ENCODE peak calls at places on chromosomes 4 and X, in nine cellular contexts. Q, L, U, C, W, R, D, E and X are unnamed samples.

GRCh38 chr4:107619065-107619464 is 101.0 kb downstream of the PAPSS1 start:
- DNase-seq in Q (peak), L (no peak), U (no peak), C (peak), W (no peak), R (no peak), D (peak), E (peak), X (peak)

GRCh38 chr4:21522296-21522695 is 426.3 kb downstream of the KCNIP4 start:
- DNase-seq in Q (no peak), L (no peak), U (no peak), C (no peak), W (no peak), R (no peak), D (peak), E (no peak), X (no peak)

GRCh38 chr4:26131711-26132110 is 189.1 kb upstream of the RBPJ start:
- DNase-seq in Q (no peak), L (no peak), U (no peak), C (no peak), W (no peak), R (no peak), D (no peak), E (no peak), X (no peak)

GRCh38 chr4:2253160-2254084 is 8.5 kb downstream of the MXD4 start:
- DNase-seq in Q (no peak), L (no peak), U (peak), C (no peak), W (no peak), R (peak), D (no peak), E (no peak), X (no peak)

GRCh38 chrX:153778684-153779101 is 2.1 kb upstream of the SRPK3 start:
- DNase-seq in Q (no peak), L (no peak), U (no peak), C (no peak), W (no peak), R (no peak), D (no peak), E (no peak), X (no peak)

GRCh38 chr4:75686346-75686745 is 13.1 kb upstream of the G3BP2 start:
- DNase-seq in Q (no peak), L (no peak), U (no peak), C (no peak), W (no peak), R (no peak), D (no peak), E (no peak), X (no peak)

GRCh38 chrX:132940727-132941162 is 17.7 kb downstream of the HS6ST2 start:
- DNase-seq in Q (no peak), L (no peak), U (no peak), C (no peak), W (peak), R (no peak), D (no peak), E (no peak), X (no peak)

GRCh38 chr4:47486306-47486705 is 1.2 kb downstream of the ATP10D start:
- DNase-seq in Q (no peak), L (no peak), U (no peak), C (peak), W (no peak), R (no peak), D (no peak), E (peak), X (no peak)

GRCh38 chr4:184441461-184442392 is 32.6 kb downstream of the IRF2 start:
- DNase-seq in Q (no peak), L (no peak), U (no peak), C (peak), W (no peak), R (no peak), D (no peak), E (peak), X (no peak)

GRCh38 chr4:2689825-2690700 is 66.1 kb downstream of the TNIP2 start:
- DNase-seq in Q (peak), L (no peak), U (no peak), C (no peak), W (no peak), R (peak), D (peak), E (no peak), X (no peak)

GRCh38 chrX:15946783-15947550 is 92.4 kb upstream of the AP1S2 start:
- DNase-seq in Q (no peak), L (no peak), U (no peak), C (no peak), W (no peak), R (no peak), D (peak), E (peak), X (peak)

GRCh38 chr4:175419120-175419774 is 392.8 kb downstream of the GPM6A start:
- DNase-seq in Q (peak), L (peak), U (no peak), C (no peak), W (no peak), R (no peak), D (peak), E (peak), X (peak)

GRCh38 chr4:139595989-139596679 is 40.1 kb upstream of the SETD7 start:
- DNase-seq in Q (no peak), L (no peak), U (no peak), C (no peak), W (no peak), R (peak), D (peak), E (peak), X (no peak)

GRCh38 chrX:51002160-51002632 is 91.7 kb downstream of the BMP15 start:
- DNase-seq in Q (no peak), L (no peak), U (no peak), C (no peak), W (no peak), R (no peak), D (no peak), E (no peak), X (no peak)

GRCh38 chr4:107473126-107473525 is 246.9 kb downstream of the PAPSS1 start:
- DNase-seq in Q (no peak), L (no peak), U (no peak), C (no peak), W (no peak), R (no peak), D (no peak), E (no peak), X (no peak)

GRCh38 chrX:153903991-153904957 is at the start of gene AVPR2:
- DNase-seq in Q (no peak), L (no peak), U (peak), C (no peak), W (no peak), R (no peak), D (no peak), E (no peak), X (no peak)

GRCh38 chrX:7582191-7582590 is 260.8 kb upstream of the VCX start:
- DNase-seq in Q (no peak), L (no peak), U (no peak), C (no peak), W (no peak), R (no peak), D (no peak), E (no peak), X (peak)

GRCh38 chrX:110173192-110174175 is 144.4 kb downstream of the AMMECR1 start:
- DNase-seq in Q (no peak), L (no peak), U (no peak), C (peak), W (no peak), R (no peak), D (no peak), E (no peak), X (no peak)

GRCh38 chrX:40470830-40471429 is 109.8 kb upstream of the ATP6AP2 start:
- DNase-seq in Q (no peak), L (no peak), U (no peak), C (no peak), W (no peak), R (no peak), D (no peak), E (no peak), X (no peak)

GRCh38 chr4:15234585-15235126 is 193.2 kb upstream of the C1QTNF7 start:
- DNase-seq in Q (no peak), L (no peak), U (no peak), C (no peak), W (no peak), R (no peak), D (peak), E (peak), X (peak)

DNA sequence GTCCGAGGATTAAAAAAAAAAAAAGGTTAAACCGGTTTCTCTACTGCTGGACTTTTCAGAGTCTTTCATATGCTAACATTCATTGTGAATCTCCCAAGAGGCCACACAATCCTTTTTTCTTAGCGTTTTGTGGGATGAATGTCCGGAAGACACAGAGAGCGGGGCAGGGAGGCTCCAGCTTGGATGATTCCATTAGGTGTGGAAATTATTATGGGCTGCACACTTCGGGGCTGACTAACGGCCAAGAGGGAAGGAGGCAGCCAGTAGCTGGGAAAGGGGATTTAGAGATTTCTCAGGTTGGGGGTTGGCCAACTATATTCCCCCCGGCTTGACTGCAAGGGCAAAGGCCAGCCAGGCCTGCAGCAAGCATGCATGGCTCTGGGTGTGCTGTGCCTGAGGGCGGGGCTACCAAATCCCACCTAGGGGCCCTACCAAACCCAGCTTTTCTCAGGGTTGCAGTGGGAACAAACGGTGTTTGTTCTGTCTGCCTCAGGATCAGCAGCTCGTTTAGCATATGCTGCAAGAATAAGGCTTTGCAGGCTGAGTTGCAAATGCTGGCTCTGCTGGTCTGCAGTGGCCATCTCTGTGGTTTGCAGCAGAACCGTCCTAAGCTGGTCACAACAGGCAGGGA is 28.6 kb downstream of the NYX start:
- DNase-seq in Q (no peak), L (no peak), U (no peak), C (no peak), W (no peak), R (peak), D (no peak), E (no peak), X (no peak)
- H3K4me3 ChIP-seq in Q (no peak), L (no peak), U (no peak), C (no peak), W (no peak), R (no peak), D (no peak), E (no peak), X (no peak)

GRCh38 chrX:135927897-135928296 is 34.4 kb downstream of the SAGE1 start:
- DNase-seq in Q (no peak), L (no peak), U (no peak), C (no peak), W (no peak), R (no peak), D (no peak), E (no peak), X (no peak)

DNA sequence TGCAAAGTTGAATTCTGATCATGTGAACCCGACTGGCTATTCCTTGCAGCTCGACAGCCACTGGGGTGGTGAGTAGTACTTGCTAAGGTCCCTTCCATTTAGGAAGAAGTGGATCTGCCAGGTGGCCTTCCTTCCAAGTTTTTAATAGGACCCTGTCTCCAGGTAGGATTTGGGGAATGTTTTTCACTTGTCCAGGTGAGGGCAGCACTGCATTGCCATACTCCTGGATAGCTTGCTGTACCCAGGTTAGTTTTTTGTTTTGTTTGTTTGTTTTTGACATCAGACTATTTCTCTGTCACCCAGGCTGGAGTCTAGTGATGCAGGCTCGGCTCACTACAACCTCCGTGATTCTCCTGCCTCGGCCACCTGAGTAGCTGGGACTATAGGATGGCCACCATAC is 29.8 kb downstream of the SAGE1 start:
- DNase-seq in Q (no peak), L (no peak), U (no peak), C (no peak), W (no peak), R (no peak), D (no peak), E (no peak), X (no peak)
- TF ChIP-seq CTCF in Q (peak), L (peak), U (no peak), C (no peak), W (peak), R (no peak), D (peak), E (peak), X (no peak)

GRCh38 chrX:151977009-151977408 is 2.5 kb upstream of the GABRE start:
- DNase-seq in Q (no peak), L (no peak), U (no peak), C (no peak), W (no peak), R (no peak), D (no peak), E (no peak), X (no peak)

GRCh38 chrX:151974336-151975227 is at the start of gene GABRE:
- DNase-seq in Q (no peak), L (no peak), U (peak), C (peak), W (peak), R (peak), D (no peak), E (no peak), X (no peak)

GRCh38 chrX:151975736-151976275 is 1.3 kb upstream of the GABRE start:
- DNase-seq in Q (no peak), L (no peak), U (no peak), C (no peak), W (no peak), R (peak), D (no peak), E (no peak), X (no peak)

GRCh38 chrX:151973851-151974335 is 583 bp downstream of the GABRE start:
- DNase-seq in Q (peak), L (no peak), U (peak), C (peak), W (no peak), R (peak), D (no peak), E (no peak), X (no peak)

GRCh38 chrX:151975228-151975593 is 735 bp upstream of the GABRE start:
- DNase-seq in Q (no peak), L (no peak), U (no peak), C (no peak), W (no peak), R (no peak), D (no peak), E (no peak), X (no peak)
- H3K4me3 ChIP-seq in Q (no peak), L (no peak), U (no peak), C (no peak), W (no peak), R (no peak), D (peak), E (no peak), X (peak)

GRCh38 chr4:112840619-112841018 is 203.7 kb downstream of the LARP7 start:
- DNase-seq in Q (no peak), L (no peak), U (no peak), C (no peak), W (no peak), R (no peak), D (no peak), E (no peak), X (no peak)

GRCh38 chr4:112842513-112842912 is 205.6 kb downstream of the LARP7 start:
- DNase-seq in Q (no peak), L (no peak), U (no peak), C (no peak), W (no peak), R (no peak), D (no peak), E (no peak), X (no peak)

GRCh38 chr4:112840061-112840460 is 203.1 kb downstream of the LARP7 start:
- DNase-seq in Q (no peak), L (no peak), U (no peak), C (no peak), W (no peak), R (no peak), D (peak), E (peak), X (no peak)

GRCh38 chr4:112832493-112832892 is 195.6 kb downstream of the LARP7 start:
- DNase-seq in Q (no peak), L (no peak), U (no peak), C (no peak), W (no peak), R (no peak), D (no peak), E (no peak), X (no peak)

DNA sequence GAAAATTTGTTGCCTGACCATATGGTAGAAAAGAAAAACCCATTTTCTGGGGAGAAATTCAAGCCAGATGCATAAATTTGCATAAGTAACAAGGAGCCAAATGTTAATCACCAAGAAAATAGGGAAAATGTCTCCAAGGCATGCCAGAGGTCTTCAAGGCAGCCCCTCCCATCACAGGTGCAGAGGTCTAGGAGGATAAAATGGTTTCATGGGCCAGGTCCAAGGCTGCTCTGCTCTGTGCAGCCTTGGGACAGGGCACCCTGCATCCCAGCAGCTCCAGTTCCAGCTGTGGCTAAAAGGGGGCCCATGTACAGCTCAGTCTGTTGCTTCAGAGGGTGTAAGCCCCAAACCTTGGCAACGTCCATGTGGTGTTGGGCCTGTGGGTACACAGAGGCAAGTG is 200.0 kb downstream of the LARP7 start:
- DNase-seq in Q (no peak), L (no peak), U (no peak), C (no peak), W (no peak), R (no peak), D (no peak), E (no peak), X (no peak)
- TF ChIP-seq CTCF in Q (no peak), L (no peak), U (no peak), C (no peak), W (no peak), R (no peak), D (no peak), E (no peak), X (no peak)